ENCODE peak calls at places on chromosome 17, in six cellular contexts. V, D, Y, I, N and U are unnamed samples.

GRCh38 chr17:19534562-19535149 is 1.0 kb downstream of the SLC47A1 start:
- DNase-seq in Y (no peak), N (no peak), D (no peak), I (no peak), V (no peak), U (no peak)

GRCh38 chr17:9488556-9488955 is 87.1 kb downstream of the STX8 start:
- DNase-seq in N (no peak), Y (no peak), D (no peak), I (no peak), V (no peak), U (no peak)

GRCh38 chr17:81512984-81513668 is 527 bp upstream of the ACTG1 start:
- DNase-seq in N (peak), Y (peak), I (no peak), D (peak), V (peak), U (peak)

GRCh38 chr17:36123431-36123830 is 19.8 kb downstream of the CCL4 start:
- DNase-seq in V (no peak), I (no peak), N (no peak), D (no peak), Y (no peak), U (no peak)

GRCh38 chr17:39951924-39952664 is 10.7 kb upstream of the GSDMA start:
- DNase-seq in Y (no peak), V (no peak), D (peak), I (no peak), N (no peak), U (no peak)

GRCh38 chr17:38608648-38609047 is 2.9 kb upstream of the SRCIN1 start:
- DNase-seq in N (no peak), Y (no peak), I (no peak), V (peak), D (no peak), U (no peak)

GRCh38 chr17:73955616-73956015 is 247.9 kb upstream of the RPL38 start:
- DNase-seq in D (no peak), Y (no peak), I (no peak), V (no peak), N (no peak), U (no peak)

GRCh38 chr17:81429813-81430510 is 34.7 kb downstream of the BAHCC1 start:
- DNase-seq in I (no peak), D (no peak), V (no peak), Y (peak), N (peak), U (no peak)

GRCh38 chr17:82684207-82684903 is 14.1 kb downstream of the RAB40B start:
- DNase-seq in Y (no peak), I (no peak), V (no peak), N (no peak), D (no peak), U (no peak)

GRCh38 chr17:8922451-8922850 is 43.1 kb downstream of the PIK3R5 start:
- DNase-seq in D (no peak), V (no peak), N (no peak), Y (no peak), I (no peak), U (no peak)